ENCODE peak calls at places on chromosomes 2 and 18, in five cellular contexts. Q is H1, Y is GM12878, K is K562, E is HepG2. H is an unnamed sample.

GRCh38 chr2:88711331-88711730 is 19.9 kb downstream of the RPIA start:
- DNase-seq in Q (no peak), Y (no peak), K (no peak), E (no peak), H (no peak)

GRCh38 chr18:61173579-61173978 is 159.7 kb upstream of the CDH20 start:
- DNase-seq in Q (no peak), Y (no peak), K (no peak), E (no peak), H (no peak)

GRCh38 chr2:37283207-37283606 is 41.4 kb downstream of the PRKD3 start:
- DNase-seq in Q (no peak), Y (no peak), K (no peak), E (no peak), H (no peak)

GRCh38 chr2:23566236-23567142 is 181.5 kb downstream of the KLHL29 start:
- DNase-seq in Q (peak; percentile 31), Y (no peak), K (peak; percentile 72), E (peak; percentile 24), H (peak; percentile 75)

GRCh38 chr18:63255435-63255834 is 64.1 kb downstream of the BCL2 start:
- DNase-seq in Q (no peak), Y (no peak), K (no peak), E (no peak), H (no peak)

GRCh38 chr2:37671013-37671815 is at the start of gene CDC42EP3:
- DNase-seq in Q (no peak), Y (no peak), K (peak; percentile 88), E (no peak), H (peak; percentile 95)

GRCh38 chr2:124382067-124382618 is 357.1 kb downstream of the CNTNAP5 start:
- DNase-seq in Q (no peak), Y (no peak), K (no peak), E (no peak), H (no peak)

GRCh38 chr18:35580748-35581534 is 599 bp upstream of the GALNT1 start:
- DNase-seq in Q (peak; percentile 7), Y (no peak), K (peak; percentile 70), E (peak; percentile 23), H (peak; percentile 89)

GRCh38 chr2:40030451-40030975 is 251.5 kb upstream of the THUMPD2 start:
- DNase-seq in Q (no peak), Y (no peak), K (no peak), E (no peak), H (no peak)

GRCh38 chr2:181904022-181904632 is 12.6 kb downstream of the ITPRID2 start:
- DNase-seq in Q (no peak), Y (no peak), K (peak; percentile 38), E (peak; percentile 66), H (peak; percentile 34)

GRCh38 chr2:213524164-213524563 is 239.9 kb downstream of the SPAG16 start:
- DNase-seq in Q (no peak), Y (no peak), K (no peak), E (no peak), H (no peak)

GRCh38 chr2:135785032-135785431 is 43.4 kb downstream of the UBXN4 start:
- DNase-seq in Q (no peak), Y (no peak), K (no peak), E (peak; percentile 45), H (no peak)

GRCh38 chr18:63016270-63016669 is 300.9 kb downstream of the PHLPP1 start:
- DNase-seq in Q (no peak), Y (peak; percentile 21), K (peak; percentile 50), E (peak; percentile 36), H (peak; percentile 82)

GRCh38 chr2:12048551-12048950 is 302.1 kb downstream of the LPIN1 start:
- DNase-seq in Q (no peak), Y (no peak), K (no peak), E (no peak), H (peak; percentile 36)

GRCh38 chr2:176545627-176546026 is 276.4 kb downstream of the MTX2 start:
- DNase-seq in Q (no peak), Y (no peak), K (no peak), E (no peak), H (no peak)

GRCh38 chr18:43312891-43313290 is 35.6 kb upstream of the SYT4 start:
- DNase-seq in Q (no peak), Y (no peak), K (no peak), E (no peak), H (no peak)

GRCh38 chr2:170587937-170588336 is 127.2 kb upstream of the SP5 start:
- DNase-seq in Q (no peak), Y (no peak), K (no peak), E (no peak), H (no peak)

GRCh38 chr2:207879536-207879935 is 109.8 kb upstream of the FZD5 start:
- DNase-seq in Q (no peak), Y (no peak), K (no peak), E (peak; percentile 80), H (no peak)

GRCh38 chr2:207546822-207547221 is 17.1 kb downstream of the CREB1 start:
- DNase-seq in Q (no peak), Y (no peak), K (no peak), E (no peak), H (no peak)

GRCh38 chr2:42663106-42663755 is 94.8 kb downstream of the MTA3 start:
- DNase-seq in Q (peak; percentile 44), Y (peak; percentile 46), K (peak; percentile 46), E (peak; percentile 80), H (peak; percentile 84)

GRCh38 chr2:102585704-102586404 is 33.5 kb upstream of the SLC9A2 start:
- DNase-seq in Q (no peak), Y (no peak), K (no peak), E (no peak), H (no peak)

GRCh38 chr2:147913701-147914480 is 69.1 kb downstream of the ACVR2A start:
- DNase-seq in Q (no peak), Y (no peak), K (no peak), E (no peak), H (no peak)

GRCh38 chr18:12092398-12093229 is 1.0 kb upstream of the ANKRD62 start:
- DNase-seq in Q (no peak), Y (peak; percentile 5), K (peak; percentile 25), E (peak; percentile 60), H (peak; percentile 65)

GRCh38 chr2:95333888-95334338 is 36.8 kb downstream of the KCNIP3 start:
- DNase-seq in Q (no peak), Y (no peak), K (no peak), E (no peak), H (no peak)

GRCh38 chr2:62570861-62571698 is 65.1 kb upstream of the TMEM17 start:
- DNase-seq in Q (no peak), Y (no peak), K (no peak), E (no peak), H (no peak)
- TF ChIP-seq TAF1 in Q (no peak), Y (no peak), K (no peak), E (peak; percentile 15), H (no peak)

DNA sequence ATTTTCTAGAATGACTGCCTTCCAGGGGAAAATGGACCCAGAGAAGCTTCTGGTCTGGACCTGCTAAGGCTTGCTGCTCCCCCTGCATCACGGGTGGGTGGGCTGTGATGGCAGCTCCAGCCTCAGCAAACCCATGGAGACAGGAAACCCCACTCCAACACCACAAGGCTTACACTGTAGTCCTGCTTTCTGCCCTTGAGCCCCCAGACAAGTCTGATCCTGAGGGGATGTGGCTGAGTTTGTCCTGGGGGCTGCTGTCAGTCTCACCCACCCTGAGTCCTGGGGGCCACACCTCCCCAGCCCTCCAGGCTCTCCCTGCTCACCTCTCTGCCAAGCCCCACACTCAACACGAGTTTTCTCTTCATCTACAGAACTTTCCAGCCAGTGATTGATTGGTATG is 279.4 kb downstream of the EIPR1 start:
- DNase-seq in Q (no peak), Y (no peak), K (no peak), E (no peak), H (no peak)
- TF ChIP-seq MAX in Q (no peak), Y (no peak), K (no peak), E (no peak), H (no peak)

DNA sequence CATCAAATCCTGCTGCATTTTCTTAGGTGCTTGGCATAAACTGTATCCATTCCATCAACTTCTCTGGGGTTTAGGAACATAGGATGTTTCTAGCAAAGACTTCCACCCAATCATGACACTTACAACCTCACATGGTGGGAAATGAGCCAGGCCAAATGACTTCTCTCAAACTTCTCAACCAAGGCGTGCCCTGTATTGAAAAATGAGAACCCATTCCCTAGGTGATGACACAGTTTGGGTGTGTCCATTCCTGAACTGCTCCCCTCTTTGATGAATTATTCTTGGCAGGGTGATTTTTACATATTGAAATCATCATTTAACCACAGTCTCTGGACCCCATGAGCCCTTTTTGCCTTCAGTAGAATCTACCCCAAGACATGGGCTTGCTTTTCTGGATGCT is 161.1 kb downstream of the EN1 start:
- DNase-seq in Q (no peak), Y (no peak), K (no peak), E (no peak), H (no peak)
- TF ChIP-seq TAF1 in Q (no peak), Y (no peak), K (no peak), E (no peak), H (no peak)

GRCh38 chr18:3871687-3872086 is 421.7 kb downstream of the TGIF1 start:
- DNase-seq in Q (no peak), Y (no peak), K (no peak), E (no peak), H (no peak)

GRCh38 chr18:3867768-3868445 is 417.9 kb downstream of the TGIF1 start:
- DNase-seq in Q (no peak), Y (no peak), K (no peak), E (no peak), H (no peak)

GRCh38 chr18:3867252-3867651 is 417.3 kb downstream of the TGIF1 start:
- DNase-seq in Q (no peak), Y (no peak), K (no peak), E (no peak), H (no peak)

GRCh38 chr18:3870914-3871313 is 420.9 kb downstream of the TGIF1 start:
- DNase-seq in Q (no peak), Y (no peak), K (no peak), E (no peak), H (no peak)

DNA sequence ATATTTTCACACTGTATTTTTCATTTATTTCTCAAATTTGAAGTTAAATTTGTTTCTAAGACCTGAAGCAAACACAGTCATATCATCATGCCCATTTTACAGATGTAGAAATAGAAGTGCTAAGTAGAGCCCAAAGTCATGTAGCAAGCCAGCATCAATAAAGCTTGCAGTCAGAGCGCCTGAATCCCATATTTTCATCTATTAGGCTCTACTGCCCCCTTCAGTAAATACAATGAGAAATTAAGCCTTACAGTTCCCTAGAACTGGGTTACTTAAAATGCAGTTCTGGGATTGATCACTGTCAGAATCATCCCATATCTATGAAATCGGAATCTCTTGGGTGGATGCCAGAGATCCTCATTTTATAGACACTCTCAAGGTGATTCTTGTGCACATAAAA is 419.9 kb downstream of the TGIF1 start:
- DNase-seq in Q (no peak), Y (no peak), K (no peak), E (peak; percentile 36), H (peak; percentile 26)
- TF ChIP-seq MAX in Q (no peak), Y (no peak), K (no peak), E (no peak), H (no peak)

GRCh38 chr2:239929504-239929903 is 95.6 kb downstream of the NDUFA10 start:
- DNase-seq in Q (no peak), Y (no peak), K (no peak), E (no peak), H (no peak)
- TF ChIP-seq TAF1 in Q (no peak), Y (no peak), K (no peak), E (no peak), H (no peak)